ENCODE peak calls at places on chromosome 13, in nine cellular contexts. M, K, G, X, Z, Y, Q, W and D are unnamed samples.

GRCh38 chr13:89746554-89746953 is 1600.9 kb upstream of the MIR17HG start:
- DNase-seq in G (no peak), W (no peak), Y (no peak), Z (no peak), Q (no peak), K (no peak), M (peak), X (no peak), D (no peak)

GRCh38 chr13:100789481-100789880 is 114.9 kb upstream of the TMTC4 start:
- DNase-seq in Z (peak), Q (no peak), W (peak), G (no peak), X (no peak), K (no peak), M (peak), Y (no peak), D (no peak)

GRCh38 chr13:34347784-34348573 is 530.0 kb downstream of the RFC3 start:
- DNase-seq in Z (no peak), G (no peak), X (no peak), M (peak), Q (no peak), K (no peak), W (no peak), Y (no peak), D (no peak)

GRCh38 chr13:105991622-105992254 is 543.7 kb downstream of the EFNB2 start:
- DNase-seq in W (peak), M (peak), Q (no peak), X (no peak), Y (no peak), G (no peak), K (peak), Z (peak), D (no peak)

GRCh38 chr13:40508112-40508511 is 158.3 kb downstream of the FOXO1 start:
- DNase-seq in M (peak), X (peak), W (peak), Y (peak), Z (peak), K (no peak), G (no peak), Q (no peak), D (no peak)

GRCh38 chr13:73261739-73262216 is 203.0 kb downstream of the KLF5 start:
- DNase-seq in G (no peak), X (no peak), Q (no peak), W (peak), K (no peak), Y (no peak), Z (no peak), M (no peak), D (no peak)

GRCh38 chr13:59480398-59480797 is 683.3 kb downstream of the DIAPH3 start:
- DNase-seq in M (no peak), X (no peak), Z (no peak), W (peak), Y (no peak), K (no peak), Q (no peak), G (no peak), D (no peak)

GRCh38 chr13:85693889-85694511 is 105.2 kb downstream of the SLITRK6 start:
- DNase-seq in Q (no peak), X (no peak), K (peak), M (peak), W (no peak), G (no peak), Y (no peak), Z (peak), D (no peak)

GRCh38 chr13:51175639-51176038 is 46.6 kb upstream of the FAM124A start:
- DNase-seq in Z (no peak), Q (no peak), G (no peak), Y (no peak), K (no peak), M (no peak), X (no peak), W (no peak), D (no peak)

GRCh38 chr13:99995104-99995502 is 13.5 kb downstream of the ZIC2 start:
- DNase-seq in X (no peak), G (no peak), Q (no peak), Y (no peak), K (no peak), M (no peak), Z (no peak), W (no peak), D (no peak)

GRCh38 chr13:110351636-110352420 is 44.7 kb downstream of the COL4A2 start:
- DNase-seq in Q (no peak), K (no peak), W (no peak), M (no peak), X (no peak), G (no peak), Z (no peak), Y (no peak), D (no peak)

GRCh38 chr13:110354715-110355473 is 47.8 kb downstream of the COL4A2 start:
- DNase-seq in K (no peak), Q (no peak), W (no peak), X (no peak), Y (no peak), G (peak), Z (no peak), M (no peak), D (no peak)

GRCh38 chr13:110354209-110354627 is 47.1 kb downstream of the COL4A2 start:
- DNase-seq in M (no peak), Y (no peak), K (peak), Z (no peak), W (no peak), Q (no peak), G (no peak), X (no peak), D (no peak)

GRCh38 chr13:110353339-110353977 is 46.4 kb downstream of the COL4A2 start:
- DNase-seq in M (no peak), Q (no peak), Z (no peak), W (no peak), Y (no peak), K (no peak), G (no peak), X (no peak), D (no peak)

GRCh38 chr13:110352735-110353134 is 45.7 kb downstream of the COL4A2 start:
- DNase-seq in X (no peak), Y (no peak), Z (no peak), Q (no peak), G (no peak), M (no peak), K (no peak), W (no peak), D (peak)
- TF ChIP-seq CTCF in X (peak), Y (no peak), Z (no peak), Q (no peak), G (peak), M (peak), K (peak), W (peak), D (peak)

DNA sequence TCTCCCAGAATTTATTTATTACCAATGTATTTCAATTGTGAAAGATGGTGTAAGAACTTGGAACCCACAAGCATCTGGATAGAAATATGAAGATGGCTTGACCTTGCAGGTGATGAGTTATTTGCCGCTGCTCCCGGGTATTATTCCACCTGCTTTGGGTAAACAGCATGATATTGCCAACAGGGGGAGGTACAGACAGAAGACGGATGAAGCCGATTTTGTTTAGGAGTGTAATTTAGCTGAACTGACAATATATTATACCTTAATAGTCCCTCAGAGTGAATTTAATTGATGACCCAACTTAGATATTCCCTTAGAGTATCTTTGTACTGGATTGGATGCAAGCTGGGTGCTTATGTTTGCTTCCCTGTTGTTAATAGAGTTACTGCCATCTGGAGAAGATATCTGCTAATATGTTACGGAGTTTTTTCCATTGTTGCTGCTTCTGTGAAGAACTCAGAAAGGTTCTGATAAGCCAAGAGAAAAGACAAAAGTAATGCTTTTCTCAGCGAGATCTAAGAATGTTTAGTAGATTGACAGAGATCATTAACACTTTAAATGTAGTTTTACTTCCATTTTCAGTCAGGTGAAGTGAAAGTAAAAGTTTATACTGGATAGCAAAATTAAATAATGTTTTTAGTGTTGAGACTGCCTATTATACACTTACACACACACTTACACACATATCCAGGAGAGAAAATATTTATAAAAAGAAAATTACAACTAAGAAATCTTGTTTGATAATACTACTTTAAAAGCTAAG is 2220.8 kb upstream of the PCDH20 start:
- DNase-seq in Y (no peak), G (peak), W (peak), K (no peak), X (no peak), M (peak), Z (peak), Q (no peak), D (no peak)
- TF ChIP-seq CTCF in Y (no peak), G (no peak), W (peak), K (peak), X (no peak), M (peak), Z (no peak), Q (no peak), D (no peak)

DNA sequence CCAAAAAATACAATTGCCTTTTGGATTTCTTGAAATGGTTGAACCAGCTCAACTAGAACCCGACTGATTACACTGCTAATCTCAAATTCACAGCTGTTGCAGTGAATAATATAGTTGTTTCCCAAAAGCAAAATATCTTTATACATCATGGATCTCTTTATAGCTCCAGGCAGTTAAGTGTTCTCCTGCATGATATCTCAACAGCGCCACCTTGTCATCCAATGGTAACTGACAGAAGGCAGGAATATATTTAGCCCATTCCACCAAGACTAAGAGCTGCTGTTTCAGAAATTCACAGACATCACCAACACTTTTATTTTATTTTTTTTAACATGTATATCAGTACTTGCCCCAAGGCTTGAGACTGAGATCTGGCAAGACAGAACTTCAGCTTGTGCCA is 1141.0 kb upstream of the PRR20A start:
- DNase-seq in Z (no peak), M (no peak), K (no peak), W (no peak), Y (no peak), Q (no peak), X (no peak), G (no peak), D (no peak)
- TF ChIP-seq CTCF in Z (no peak), M (no peak), K (no peak), W (no peak), Y (no peak), Q (no peak), X (no peak), G (no peak), D (peak)

DNA sequence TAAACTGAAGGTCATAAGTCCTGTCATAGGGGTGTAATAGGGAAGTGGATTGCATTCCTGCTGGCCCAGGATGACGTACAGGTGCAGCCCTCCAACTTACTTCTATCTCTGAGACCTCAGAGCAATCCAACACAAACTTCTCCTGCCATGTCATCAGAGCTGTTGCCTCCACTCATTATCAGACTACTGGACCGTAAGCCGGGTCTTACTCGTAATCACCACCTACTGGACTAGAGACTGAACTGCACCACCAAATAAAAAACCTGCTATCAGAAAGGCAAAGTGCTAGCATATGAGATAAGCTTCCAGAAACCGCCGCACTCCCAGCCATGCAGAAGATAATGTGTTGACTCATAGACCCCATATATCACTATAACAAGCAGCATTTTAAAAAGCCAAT is 102.1 kb downstream of the SLITRK1 start:
- DNase-seq in W (peak), X (no peak), G (peak), M (peak), Y (no peak), K (peak), Z (peak), Q (no peak), D (peak)
- TF ChIP-seq CTCF in W (peak), X (peak), G (no peak), M (peak), Y (no peak), K (peak), Z (peak), Q (no peak), D (peak)

DNA sequence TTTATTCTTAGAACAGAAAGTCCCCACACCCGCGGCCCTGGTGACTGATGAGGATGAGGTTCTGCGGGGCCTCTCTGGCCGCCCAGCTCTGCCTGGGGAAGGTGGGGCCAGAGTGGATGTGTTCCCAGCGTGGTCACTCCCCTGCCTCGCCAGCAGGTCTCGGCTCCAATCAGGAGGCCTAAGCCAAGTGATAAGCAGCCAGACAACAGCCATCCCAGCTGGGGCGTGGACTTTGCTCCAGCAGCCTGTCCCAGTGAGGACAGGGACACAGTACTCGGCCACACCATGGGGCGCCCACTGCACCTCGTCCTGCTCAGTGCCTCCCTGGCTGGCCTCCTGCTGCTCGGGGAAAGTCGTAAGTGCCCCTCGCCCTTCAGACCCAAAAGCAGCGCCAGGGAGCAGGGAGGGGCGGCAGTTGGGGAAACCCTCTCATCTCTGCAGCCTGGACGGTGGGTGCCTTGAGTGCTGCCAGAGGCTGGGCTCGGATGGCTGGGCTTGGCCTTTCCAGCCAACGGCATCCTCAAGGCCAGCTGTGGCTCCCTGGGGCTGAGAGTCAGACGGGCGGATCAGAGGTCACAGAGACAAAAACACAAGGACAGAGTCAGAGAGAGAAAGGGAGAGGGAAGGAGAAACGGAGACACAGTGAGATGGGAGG is at the start of gene F10:
- DNase-seq in G (no peak), W (peak), X (peak), K (peak), Y (peak), Q (no peak), M (peak), Z (peak), D (peak)
- TF ChIP-seq CTCF in G (no peak), W (no peak), X (no peak), K (no peak), Y (peak), Q (no peak), M (no peak), Z (peak), D (no peak)

DNA sequence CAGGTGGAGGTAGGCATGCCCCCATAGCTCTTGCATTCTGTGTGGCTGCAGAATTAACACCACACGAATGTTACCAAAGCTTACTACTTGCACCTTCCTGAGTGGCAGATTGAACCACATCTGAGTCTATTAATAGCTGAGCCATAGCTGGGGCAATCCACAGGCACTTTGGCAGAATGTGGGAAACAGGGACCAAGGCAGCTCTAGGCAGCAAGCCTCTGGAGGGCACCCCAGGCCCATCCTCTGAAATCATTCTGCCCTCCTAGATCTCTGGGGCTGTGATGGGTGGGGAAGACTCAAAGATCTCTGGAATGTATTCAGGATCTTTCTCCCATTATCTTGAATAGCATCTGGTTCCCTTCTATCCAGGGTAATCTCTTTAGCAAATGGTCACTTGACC is 139.3 kb downstream of the TNFRSF19 start:
- DNase-seq in Q (no peak), X (no peak), G (no peak), K (peak), Y (no peak), Z (peak), M (peak), W (no peak), D (no peak)
- TF ChIP-seq CTCF in Q (no peak), X (peak), G (no peak), K (peak), Y (no peak), Z (no peak), M (peak), W (no peak), D (no peak)

GRCh38 chr13:64471916-64472315 is 2758.2 kb downstream of the PCDH9 start:
- DNase-seq in Q (no peak), W (peak), G (no peak), Z (peak), M (peak), Y (no peak), K (peak), X (no peak), D (no peak)
- TF ChIP-seq CTCF in Q (no peak), W (peak), G (no peak), Z (peak), M (peak), Y (no peak), K (peak), X (peak), D (no peak)

DNA sequence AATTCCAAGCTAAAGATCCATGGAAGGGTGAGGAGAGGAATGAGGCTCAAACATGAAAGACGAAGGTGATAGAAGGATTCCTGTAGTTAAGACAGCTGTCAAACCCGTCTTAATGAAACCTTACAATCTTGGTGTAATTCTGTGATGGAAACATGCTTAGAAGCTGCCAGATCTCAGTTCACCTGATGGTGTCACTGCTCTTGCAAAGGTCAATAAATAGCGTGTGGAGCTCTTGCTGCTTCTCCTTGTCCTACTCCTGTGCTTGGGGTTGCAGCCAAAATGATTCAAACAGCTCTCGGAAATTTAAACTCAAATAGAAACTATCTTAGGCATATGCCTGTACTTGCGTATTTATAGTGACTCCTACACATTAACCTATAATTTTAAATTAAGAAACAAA is 1705.0 kb downstream of the OLFM4 start:
- DNase-seq in Z (no peak), W (no peak), G (no peak), Y (no peak), K (no peak), Q (no peak), M (no peak), X (no peak), D (no peak)
- TF ChIP-seq CTCF in Z (no peak), W (no peak), G (no peak), Y (no peak), K (no peak), Q (no peak), M (no peak), X (no peak), D (no peak)

DNA sequence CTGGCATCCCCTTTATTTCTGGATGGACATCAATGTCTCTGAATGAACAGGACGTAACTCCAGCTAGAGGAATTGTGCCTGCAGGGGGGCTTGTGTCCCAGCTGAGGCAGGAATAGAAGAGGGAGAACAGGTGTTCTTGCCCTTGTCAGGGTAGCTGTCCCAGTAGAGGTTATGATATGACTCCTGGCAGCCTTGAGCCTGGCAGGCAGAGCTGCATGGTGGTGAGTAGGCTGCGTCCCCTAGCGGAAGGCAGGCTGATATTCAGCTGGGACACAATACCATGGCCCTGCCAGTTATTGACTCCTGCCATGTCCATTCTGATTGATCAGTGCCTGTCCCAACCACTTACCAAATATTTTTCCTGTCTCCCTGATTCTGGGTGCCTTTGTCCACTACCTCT is 197.2 kb downstream of the RAP2A start:
- DNase-seq in K (no peak), Y (no peak), X (no peak), M (no peak), Q (no peak), Z (no peak), G (peak), W (no peak), D (no peak)
- TF ChIP-seq CTCF in K (no peak), Y (no peak), X (no peak), M (no peak), Q (no peak), Z (no peak), G (no peak), W (no peak), D (no peak)